ENCODE peak calls at places on chromosomes 4 and X, in eight cellular contexts. V is hippocampal formation; F is GM04503; Y is M059J; N is activated T-cell treated with anti-CD3 and anti-CD28 coated beads, Interleukin-2, amount 50 U/mL, for 4 hours; H is MM.1S; Q is cerebellar cortex; O is germinal center. M is an unnamed sample.

GRCh38 chr4:189304755-189305154 is 635.9 kb upstream of the FRG1 start:
- DNase-seq in Q (no peak), Y (no peak), F (no peak), N (no peak), H (no peak), V (no peak), O (no peak), M (no peak)

GRCh38 chr4:113699772-113700171 is 61.8 kb downstream of the CAMK2D start:
- DNase-seq in H (no peak), F (no peak), N (no peak), O (no peak), Q (no peak), V (no peak), Y (peak; percentile 18), M (peak; percentile 6)

GRCh38 chr4:186918466-186918865 is 194.8 kb upstream of the FAT1 start:
- DNase-seq in N (no peak), F (peak; percentile 40), Q (no peak), H (no peak), Y (peak; percentile 35), O (no peak), V (no peak), M (no peak)

GRCh38 chr4:25792200-25792791 is 70.5 kb downstream of the SEL1L3 start:
- DNase-seq in N (no peak), H (no peak), V (no peak), O (no peak), Y (peak; percentile 25), F (no peak), Q (peak; percentile 43), M (no peak)

GRCh38 chrX:47321386-47321785 is 49.0 kb upstream of the ZNF157 start:
- DNase-seq in V (peak; percentile 27), N (no peak), O (no peak), H (no peak), F (no peak), Y (no peak), Q (peak; percentile 83), M (peak; percentile 39)

GRCh38 chr4:6582889-6583504 is 8.0 kb downstream of the MAN2B2 start:
- DNase-seq in Q (peak; percentile 38), V (no peak), H (peak; percentile 24), N (no peak), O (no peak), F (no peak), Y (peak; percentile 41), M (no peak)

GRCh38 chrX:154805696-154806091 is 409 bp upstream of the MPP1 start:
- DNase-seq in F (no peak), H (no peak), V (no peak), Q (no peak), Y (peak; percentile 55), N (no peak), O (no peak), M (no peak)

GRCh38 chr4:7767526-7767925 is 172.1 kb downstream of the AFAP1 start:
- DNase-seq in N (no peak), V (no peak), Q (no peak), H (no peak), F (no peak), Y (no peak), O (no peak), M (no peak)

GRCh38 chrX:1242901-1243402 is 25.7 kb upstream of the CSF2RA start:
- DNase-seq in F (no peak), Q (no peak), H (no peak), O (no peak), V (no peak), Y (peak; percentile 67), N (no peak), M (peak; percentile 73)

GRCh38 chr4:52244773-52245360 is 193.8 kb downstream of the SPATA18 start:
- DNase-seq in O (no peak), V (no peak), H (no peak), N (no peak), Q (peak; percentile 82), F (no peak), Y (no peak), M (no peak)

GRCh38 chr4:126800723-126801191 is 832.0 kb upstream of the INTU start:
- DNase-seq in Q (no peak), N (no peak), F (no peak), O (no peak), H (no peak), V (no peak), Y (no peak), M (no peak)

GRCh38 chrX:53494427-53494826 is 60.3 kb upstream of the HSD17B10 start:
- DNase-seq in F (no peak), Q (no peak), O (no peak), Y (peak; percentile 7), H (no peak), N (no peak), V (no peak), M (no peak)

GRCh38 chr4:41452484-41453225 is 85.3 kb upstream of the LIMCH1 start:
- DNase-seq in N (no peak), Q (no peak), F (no peak), O (no peak), V (no peak), H (no peak), Y (no peak), M (no peak)

GRCh38 chrX:149314031-149314430 is 191.1 kb downstream of the IDS start:
- DNase-seq in H (no peak), Y (no peak), N (no peak), F (peak; percentile 56), O (no peak), V (no peak), Q (peak; percentile 52), M (peak; percentile 23)

GRCh38 chrX:31679861-31680260 is 608.0 kb upstream of the FTHL17 start:
- DNase-seq in F (no peak), N (no peak), Y (peak; percentile 19), V (no peak), H (no peak), O (no peak), Q (no peak), M (no peak)

GRCh38 chrX:12439396-12439795 is 301.1 kb downstream of the FRMPD4 start:
- DNase-seq in O (no peak), V (no peak), H (no peak), F (no peak), Q (no peak), N (no peak), Y (peak; percentile 55), M (peak; percentile 32)

GRCh38 chrX:2336181-2336580 is 164.6 kb downstream of the DHRSX start:
- DNase-seq in V (no peak), Q (no peak), N (no peak), F (no peak), Y (no peak), O (no peak), H (no peak), M (no peak)

GRCh38 chr4:152424980-152425379 is 110.9 kb downstream of the FBXW7 start:
- DNase-seq in Q (no peak), H (no peak), O (no peak), Y (peak; percentile 3), N (no peak), F (no peak), V (no peak), M (peak; percentile 43)

GRCh38 chr4:27929141-27929540 is 1068.5 kb downstream of the STIM2 start:
- DNase-seq in H (no peak), F (no peak), Q (no peak), O (no peak), Y (no peak), V (no peak), N (no peak), M (peak; percentile 4)

GRCh38 chrX:28189011-28189410 is 207.8 kb upstream of the DCAF8L1 start:
- DNase-seq in Q (no peak), H (no peak), F (no peak), V (no peak), O (no peak), Y (peak; percentile 20), N (no peak), M (peak; percentile 87)

GRCh38 chr4:160810415-160810814 is 1353.4 kb downstream of the FSTL5 start:
- DNase-seq in F (no peak), Y (no peak), Q (no peak), H (peak; percentile 73), V (no peak), O (no peak), N (no peak), M (no peak)

GRCh38 chrX:41688154-41688553 is 619 bp upstream of the GPR34 start:
- DNase-seq in H (no peak), F (no peak), V (no peak), Y (no peak), N (no peak), O (no peak), Q (no peak), M (no peak)

GRCh38 chrX:9310596-9310995 is 154.3 kb upstream of the TBL1X start:
- DNase-seq in H (no peak), F (peak; percentile 60), Y (peak; percentile 83), O (no peak), Q (no peak), V (no peak), N (no peak), M (no peak)

GRCh38 chrX:40095588-40096394 is 2.0 kb downstream of the BCOR start:
- DNase-seq in N (no peak), F (no peak), Q (peak; percentile 19), O (no peak), Y (peak; percentile 52), H (peak; percentile 47), V (peak; percentile 23), M (peak; percentile 18)

GRCh38 chr4:153573881-153574807 is 108.0 kb downstream of the TMEM131L start:
- DNase-seq in N (peak; percentile 58), Q (peak; percentile 39), F (peak; percentile 55), Y (peak; percentile 71), O (no peak), V (peak; percentile 60), H (peak; percentile 69), M (peak; percentile 61)

GRCh38 chrX:13164611-13165010 is 120.2 kb upstream of the FAM9C start:
- DNase-seq in F (no peak), Q (no peak), Y (no peak), H (no peak), O (no peak), V (no peak), N (no peak), M (no peak)

GRCh38 chr4:95188701-95189401 is 359.9 kb downstream of the UNC5C start:
- DNase-seq in N (no peak), H (peak; percentile 50), O (no peak), V (no peak), Y (no peak), Q (no peak), F (no peak), M (no peak)

GRCh38 chr4:150581611-150582010 is 340 bp upstream of the MAB21L2 start:
- DNase-seq in H (no peak), N (no peak), V (no peak), Y (peak; percentile 86), O (no peak), Q (no peak), F (no peak), M (no peak)

GRCh38 chr4:152094851-152095700 is 334.3 kb upstream of the GATB start:
- DNase-seq in V (no peak), N (no peak), Y (peak; percentile 57), Q (no peak), F (peak; percentile 36), H (no peak), O (no peak), M (no peak)

GRCh38 chr4:170979736-170980135 is 833.5 kb upstream of the GALNTL6 start:
- DNase-seq in Y (no peak), H (no peak), Q (no peak), N (no peak), F (no peak), V (no peak), O (no peak), M (peak; percentile 12)

GRCh38 chrX:39821011-39821708 is 276.6 kb downstream of the BCOR start:
- DNase-seq in Y (no peak), H (no peak), N (peak; percentile 49), F (no peak), O (no peak), V (no peak), Q (no peak), M (no peak)

GRCh38 chrX:39016551-39016950 is 215.3 kb downstream of the MID1IP1 start:
- DNase-seq in V (no peak), H (no peak), F (no peak), Q (no peak), O (no peak), N (no peak), Y (no peak), M (no peak)

GRCh38 chrX:151402719-151403390 is 5.8 kb downstream of the VMA21 start:
- DNase-seq in Q (peak; percentile 62), V (no peak), H (no peak), O (no peak), N (no peak), Y (no peak), F (no peak), M (no peak)

GRCh38 chrX:153924149-153924861 is 1.8 kb downstream of the ARHGAP4 start:
- DNase-seq in F (no peak), V (no peak), O (no peak), N (no peak), Y (peak; percentile 72), Q (peak; percentile 70), H (peak; percentile 42), M (peak; percentile 10)

M was measured in mammary epithelial cell.